ENCODE peak calls at places on chromosomes 6 and 20, in four cellular contexts. U is A549, W is IMR-90, O is GM12878. H is an unnamed sample.

GRCh38 chr20:24411003-24411402 is 58.4 kb upstream of the SYNDIG1 start:
- DNase-seq in U (no peak), W (no peak), O (no peak), H (no peak)

GRCh38 chr6:138242987-138243592 is 24.8 kb upstream of the PBOV1 start:
- DNase-seq in U (no peak), W (no peak), O (no peak), H (no peak)

GRCh38 chr20:57911512-57912226 is 201.9 kb upstream of the PMEPA1 start:
- DNase-seq in U (no peak), W (no peak), O (no peak), H (no peak)

GRCh38 chr6:15131234-15132195 is 114.4 kb upstream of the JARID2 start:
- DNase-seq in U (no peak), W (peak; percentile 9), O (no peak), H (peak; percentile 37)

GRCh38 chr20:57481281-57481711 is 43.6 kb downstream of the CTCFL start:
- DNase-seq in U (no peak), W (no peak), O (no peak), H (no peak)

GRCh38 chr20:45051497-45052060 is 49.3 kb downstream of the KCNS1 start:
- DNase-seq in U (no peak), W (no peak), O (peak; percentile 56), H (no peak)

GRCh38 chr6:149951626-149952025 is 9.8 kb downstream of the ULBP2 start:
- DNase-seq in U (no peak), W (no peak), O (no peak), H (no peak)

GRCh38 chr6:126513198-126513597 is 173.3 kb downstream of the CENPW start:
- DNase-seq in U (no peak), W (no peak), O (no peak), H (no peak)

GRCh38 chr6:75481936-75482593 is 11.5 kb downstream of the FILIP1 start:
- DNase-seq in U (no peak), W (peak; percentile 80), O (no peak), H (no peak)

GRCh38 chr6:11011787-11012234 is 32.3 kb downstream of the ELOVL2 start:
- DNase-seq in U (peak; percentile 80), W (no peak), O (no peak), H (peak; percentile 58)

GRCh38 chr6:107711953-107712522 is 112.1 kb downstream of the SCML4 start:
- DNase-seq in U (no peak), W (no peak), O (no peak), H (no peak)

GRCh38 chr6:80622641-80623040 is 516.2 kb downstream of the BCKDHB start:
- DNase-seq in U (peak; percentile 6), W (no peak), O (no peak), H (no peak)

GRCh38 chr6:134636221-134636830 is 313.6 kb downstream of the ALDH8A1 start:
- DNase-seq in U (no peak), W (peak; percentile 39), O (peak; percentile 30), H (no peak)

GRCh38 chr6:106446287-106446885 is 85.9 kb downstream of the CRYBG1 start:
- DNase-seq in U (peak; percentile 6), W (peak; percentile 12), O (no peak), H (no peak)

GRCh38 chr6:84135291-84135690 is 92.2 kb downstream of the CEP162 start:
- DNase-seq in U (no peak), W (no peak), O (no peak), H (no peak)

GRCh38 chr6:150439373-150439772 is 70.6 kb downstream of the IYD start:
- DNase-seq in U (no peak), W (no peak), O (no peak), H (no peak)

DNA sequence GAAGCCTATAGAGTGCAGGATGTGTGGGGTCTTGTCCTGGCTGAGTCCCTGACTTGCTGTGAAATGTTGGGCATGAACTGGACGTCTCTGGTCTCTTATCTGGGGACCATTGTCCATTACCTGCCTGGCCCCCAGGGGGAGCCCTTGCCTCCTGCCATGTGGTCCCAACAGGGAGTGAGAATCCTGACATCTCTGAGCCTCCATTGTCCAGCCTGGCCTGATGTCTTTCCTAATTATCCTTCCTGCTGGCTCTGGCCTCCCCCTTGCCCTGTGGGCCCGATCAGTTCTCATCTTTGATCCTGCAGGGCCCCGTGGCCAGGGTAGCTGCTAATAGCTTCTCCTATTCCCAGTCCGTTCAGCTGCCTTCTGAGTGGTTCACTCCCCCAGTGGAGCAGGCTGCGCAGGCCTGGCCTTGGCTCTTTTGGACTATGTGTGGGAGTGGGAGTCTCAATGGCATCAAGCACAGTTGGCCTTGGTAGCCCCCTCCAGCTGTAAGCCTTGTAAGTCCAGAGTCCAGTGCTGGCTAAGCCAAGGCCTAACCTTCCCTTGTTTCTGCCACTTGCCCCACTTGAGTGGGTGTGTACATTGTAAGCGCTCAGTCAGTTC is 77.9 kb upstream of the RALY start:
- DNase-seq in U (peak; percentile 32), W (no peak), O (no peak), H (peak; percentile 84)
- TF ChIP-seq ELK1 in U (no peak), W (no peak), O (no peak), H (no peak)

GRCh38 chr20:46739441-46740213 is 30.2 kb downstream of the SLC2A10 start:
- DNase-seq in U (no peak), W (peak; percentile 74), O (no peak), H (no peak)

GRCh38 chr20:46743088-46743487 is 33.6 kb downstream of the SLC2A10 start:
- DNase-seq in U (no peak), W (no peak), O (no peak), H (no peak)

GRCh38 chr20:46741924-46742692 is 32.7 kb downstream of the SLC2A10 start:
- DNase-seq in U (no peak), W (no peak), O (no peak), H (no peak)

GRCh38 chr20:46735436-46735835 is 26.0 kb downstream of the SLC2A10 start:
- DNase-seq in U (no peak), W (peak; percentile 31), O (no peak), H (no peak)

GRCh38 chr20:46740214-46740609 is 30.8 kb downstream of the SLC2A10 start:
- DNase-seq in U (no peak), W (no peak), O (no peak), H (peak; percentile 20)
- TF ChIP-seq ELK1 in U (no peak), W (no peak), O (no peak), H (no peak)

DNA sequence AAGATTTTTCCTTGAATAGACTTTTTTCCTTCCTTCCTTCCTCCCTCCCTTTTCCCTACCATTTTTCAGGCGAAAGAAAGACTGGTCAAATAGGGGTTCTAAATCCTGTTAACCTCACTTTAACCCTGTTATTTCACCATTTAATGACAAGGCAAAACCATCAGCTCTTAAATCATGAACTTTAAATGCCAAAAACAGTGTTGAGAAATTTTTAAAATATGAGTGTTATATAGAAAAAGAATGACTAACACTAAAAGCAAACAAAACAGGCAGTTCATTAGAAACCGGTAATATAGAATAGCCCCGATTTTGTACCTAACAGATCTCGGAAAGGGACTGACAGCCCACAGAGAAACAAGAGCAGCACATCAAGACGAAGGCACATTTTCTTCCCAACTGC is 57.3 kb upstream of the CEP85L start:
- DNase-seq in U (peak; percentile 57), W (peak; percentile 66), O (no peak), H (no peak)
- TF ChIP-seq ELK1 in U (no peak), W (no peak), O (no peak), H (no peak)

DNA sequence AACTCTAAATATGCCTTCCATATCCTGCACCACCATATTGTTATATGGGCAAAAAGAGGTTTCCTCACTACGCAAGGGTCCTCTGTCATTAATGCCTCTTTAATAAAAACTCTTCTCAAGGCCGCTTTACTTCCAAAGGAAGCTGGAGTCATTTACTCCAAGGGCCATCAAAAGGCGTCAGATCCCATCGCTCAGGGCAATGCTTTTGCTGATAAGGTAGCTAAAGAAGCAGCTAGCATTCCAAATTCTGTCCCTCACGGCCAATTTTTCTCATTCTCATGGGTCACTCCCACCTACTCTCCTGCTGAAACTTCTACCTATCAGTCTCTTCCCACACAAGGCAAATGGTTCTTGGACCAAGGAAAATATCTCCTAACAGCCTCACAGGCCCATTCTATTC is 30.3 kb upstream of the ZBTB22 start:
- DNase-seq in U (no peak), W (no peak), O (no peak), H (no peak)
- TF ChIP-seq ELK1 in U (no peak), W (no peak), O (no peak), H (no peak)

DNA sequence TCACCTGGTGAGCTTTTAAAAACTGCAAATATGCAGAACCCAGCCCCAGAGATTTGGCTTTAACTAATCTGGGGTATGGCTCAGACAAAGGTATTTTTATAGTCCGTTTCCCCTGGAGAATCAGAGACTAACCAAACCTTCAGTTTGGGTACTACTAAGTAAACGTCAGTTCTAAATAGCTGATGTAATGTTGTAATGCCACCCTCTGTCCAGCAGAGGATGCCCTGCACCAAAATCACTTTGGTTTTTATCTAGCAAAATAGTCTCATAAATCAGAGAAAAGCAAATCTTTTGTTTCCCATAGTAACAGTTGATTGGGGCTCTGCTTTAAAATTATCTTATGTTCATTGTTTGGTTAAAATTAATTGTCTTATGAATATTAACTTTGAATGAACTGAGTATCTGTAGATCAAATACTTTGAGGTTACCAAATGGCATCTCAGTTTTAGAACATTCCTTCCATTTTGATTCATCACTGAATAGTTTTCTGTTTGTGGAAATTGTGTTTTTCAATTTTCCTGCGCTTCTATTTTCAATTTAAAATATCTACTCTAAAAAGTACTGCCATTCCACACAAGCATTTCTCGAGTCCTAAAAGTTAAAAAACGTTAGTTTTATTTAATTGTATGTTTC is 278.3 kb upstream of the PLCB4 start:
- DNase-seq in U (peak; percentile 63), W (peak; percentile 60), O (no peak), H (peak; percentile 19)
- TF ChIP-seq ELK1 in U (no peak), W (no peak), O (no peak), H (no peak)

GRCh38 chr6:131950767-131951575 is at the start of gene CCN2:
- DNase-seq in U (peak; percentile 94), W (peak; percentile 100), O (no peak), H (no peak)
- TF ChIP-seq ELK1 in U (no peak), W (no peak), O (no peak), H (no peak)

GRCh38 chr20:5662769-5663168 is 87.4 kb upstream of the SHLD1 start:
- DNase-seq in U (no peak), W (no peak), O (no peak), H (no peak)
- TF ChIP-seq ELK1 in U (no peak), W (no peak), O (no peak), H (no peak)

DNA sequence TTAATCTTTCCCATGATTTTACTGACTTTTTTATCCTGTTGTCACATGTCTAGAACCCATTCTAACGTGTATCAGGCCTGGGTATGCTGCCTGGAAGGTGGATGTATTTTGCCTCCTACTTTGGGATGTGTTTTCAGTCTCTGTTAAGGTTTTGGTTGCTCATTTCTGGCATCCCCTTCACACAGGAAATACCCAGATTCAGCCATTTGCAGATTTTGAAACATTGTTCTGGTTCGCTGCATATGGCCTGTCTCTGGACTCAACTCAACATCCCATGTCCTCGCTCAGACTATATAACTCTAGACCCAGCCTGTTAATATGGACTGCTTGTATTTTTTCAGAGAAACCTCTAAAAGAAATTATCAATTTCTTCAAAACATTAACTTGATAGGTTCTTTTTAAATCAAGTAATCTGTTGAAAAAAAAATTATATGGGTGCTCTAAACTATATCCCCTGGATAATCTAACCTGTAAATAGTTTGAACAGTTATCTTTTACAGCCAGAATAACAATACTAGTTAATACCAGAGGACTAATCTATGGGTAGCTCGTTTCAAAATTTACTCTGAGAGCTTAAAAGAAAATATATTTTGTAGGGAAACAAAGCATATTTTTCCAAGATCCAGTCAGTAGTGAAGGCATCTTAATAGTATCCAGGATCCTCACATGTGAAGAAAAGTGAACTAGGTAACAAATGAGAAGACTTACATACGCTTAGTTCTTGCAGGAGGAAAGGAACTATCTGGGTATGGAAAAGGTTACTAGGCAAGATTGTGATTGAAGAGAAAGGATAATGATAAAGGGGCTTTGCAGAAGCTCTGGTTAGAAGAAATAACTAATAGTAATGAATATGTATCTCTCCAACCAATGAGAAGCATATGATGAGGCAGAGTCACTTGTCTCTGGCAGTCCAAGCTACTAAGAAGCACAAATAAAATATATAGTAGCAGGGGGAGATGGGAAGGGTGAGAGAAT is 23.4 kb upstream of the HLA-DQB1 start:
- DNase-seq in U (no peak), W (no peak), O (peak; percentile 79), H (no peak)
- TF ChIP-seq ELK1 in U (no peak), W (no peak), O (no peak), H (no peak)

H was measured in K562.